ENCODE peak calls at places on chromosomes 5 and 9, in seven cellular contexts. W is neural progenitor cell, E is adipocyte, I is lower leg skin, M is astrocyte of the cerebellum, J is Karpas-422, Z is H1. O is an unnamed sample.

GRCh38 chr5:131952286-131952857 is 6.9 kb upstream of the MEIKIN start:
- DNase-seq in W (no peak), E (peak), I (no peak), M (no peak), J (no peak), Z (no peak), O (no peak)

GRCh38 chr9:18857769-18858168 is 175.2 kb downstream of the SAXO1 start:
- DNase-seq in W (no peak), E (peak), I (no peak), M (no peak), J (no peak), Z (no peak), O (no peak)

GRCh38 chr9:29290519-29290918 is 1717.2 kb upstream of the C9orf72 start:
- DNase-seq in W (no peak), E (no peak), I (no peak), M (no peak), J (no peak), Z (no peak), O (no peak)

GRCh38 chr5:177526191-177526590 is 9.4 kb upstream of the DDX41 start:
- DNase-seq in W (no peak), E (no peak), I (no peak), M (no peak), J (no peak), Z (no peak), O (no peak)

GRCh38 chr5:82404382-82404945 is 126.3 kb upstream of the RPS23 start:
- DNase-seq in W (no peak), E (no peak), I (no peak), M (no peak), J (no peak), Z (no peak), O (no peak)

GRCh38 chr5:122915717-122916399 is 70.4 kb downstream of the SNX24 start:
- DNase-seq in W (no peak), E (no peak), I (no peak), M (no peak), J (no peak), Z (no peak), O (no peak)

GRCh38 chr9:132003904-132004303 is 75.8 kb downstream of the MED27 start:
- DNase-seq in W (no peak), E (no peak), I (no peak), M (no peak), J (no peak), Z (no peak), O (no peak)

GRCh38 chr5:71859515-71859914 is 140.4 kb downstream of the CARTPT start:
- DNase-seq in W (no peak), E (no peak), I (no peak), M (no peak), J (no peak), Z (no peak), O (no peak)

GRCh38 chr9:113568481-113569321 is 105.2 kb downstream of the RGS3 start:
- DNase-seq in W (no peak), E (peak), I (peak), M (no peak), J (no peak), Z (no peak), O (no peak)

GRCh38 chr5:165360366-165361142 is 1855.1 kb downstream of the MAT2B start:
- DNase-seq in W (no peak), E (no peak), I (no peak), M (no peak), J (no peak), Z (no peak), O (no peak)

GRCh38 chr5:13946111-13946510 is 1.6 kb upstream of the DNAH5 start:
- DNase-seq in W (no peak), E (peak), I (no peak), M (peak), J (no peak), Z (no peak), O (no peak)

GRCh38 chr9:71819115-71819739 is 50.9 kb upstream of the CEMIP2 start:
- DNase-seq in W (peak), E (peak), I (no peak), M (peak), J (peak), Z (no peak), O (no peak)

GRCh38 chr5:142960309-142960696 is 190.1 kb downstream of the ARHGAP26 start:
- DNase-seq in W (no peak), E (peak), I (no peak), M (no peak), J (no peak), Z (no peak), O (no peak)

GRCh38 chr9:33924978-33925797 is 108.2 kb downstream of the UBE2R2 start:
- DNase-seq in W (peak), E (peak), I (no peak), M (peak), J (peak), Z (peak), O (no peak)

GRCh38 chr5:77972545-77973252 is 196.6 kb upstream of the TBCA start:
- DNase-seq in W (peak), E (peak), I (no peak), M (no peak), J (no peak), Z (no peak), O (no peak)

GRCh38 chr9:35972093-35972492 is 14.1 kb upstream of the OR2S2 start:
- DNase-seq in W (peak), E (no peak), I (no peak), M (no peak), J (no peak), Z (no peak), O (no peak)

GRCh38 chr5:118548761-118549160 is 439.6 kb downstream of the DTWD2 start:
- DNase-seq in W (no peak), E (peak), I (no peak), M (peak), J (no peak), Z (no peak), O (no peak)

GRCh38 chr5:139393497-139394122 is 1.3 kb downstream of the PROB1 start:
- DNase-seq in W (peak), E (no peak), I (no peak), M (no peak), J (no peak), Z (no peak), O (no peak)

GRCh38 chr5:169344629-169345028 is 43.7 kb upstream of the SLIT3 start:
- DNase-seq in W (no peak), E (peak), I (peak), M (no peak), J (no peak), Z (no peak), O (no peak)

GRCh38 chr9:129852575-129852974 is 17.3 kb downstream of the USP20 start:
- DNase-seq in W (no peak), E (no peak), I (no peak), M (no peak), J (no peak), Z (no peak), O (no peak)

GRCh38 chr5:88674262-88675158 is 208.5 kb downstream of the MEF2C start:
- DNase-seq in W (peak), E (no peak), I (no peak), M (no peak), J (peak), Z (no peak), O (no peak)

O was measured in tibial nerve.